ENCODE peak calls at places on chromosomes 1 and 21, in seven cellular contexts. L is K562, Y is transverse colon, N is esophagus squamous epithelium, G is stomach, O is GM12891, E is breast epithelium. A is an unnamed sample.

GRCh38 chr21:44614161-44614631 is 2.3 kb downstream of the KRTAP10-8 start:
- DNase-seq in L (no peak), Y (no peak), N (no peak), G (no peak), O (no peak), E (no peak), A (no peak)

GRCh38 chr1:37161171-37161570 is 126.9 kb upstream of the GRIK3 start:
- DNase-seq in L (no peak), Y (no peak), N (no peak), G (no peak), O (no peak), E (no peak), A (no peak)

GRCh38 chr1:210074904-210075303 is 136.9 kb downstream of the SYT14 start:
- DNase-seq in L (no peak), Y (no peak), N (no peak), G (no peak), O (no peak), E (no peak), A (no peak)

GRCh38 chr1:2209400-2210083 is 15.0 kb upstream of the FAAP20 start:
- DNase-seq in L (no peak), Y (no peak), N (no peak), G (no peak), O (no peak), E (no peak), A (no peak)

GRCh38 chr1:207282049-207282448 is 39.4 kb upstream of the CD55 start:
- DNase-seq in L (no peak), Y (no peak), N (no peak), G (no peak), O (no peak), E (no peak), A (no peak)

GRCh38 chr1:71027991-71028390 is 19.6 kb downstream of the PTGER3 start:
- DNase-seq in L (no peak), Y (no peak), N (no peak), G (no peak), O (no peak), E (no peak), A (no peak)

GRCh38 chr21:34967509-34968289 is 81.4 kb downstream of the RUNX1 start:
- DNase-seq in L (peak), Y (no peak), N (no peak), G (no peak), O (no peak), E (no peak), A (peak)

GRCh38 chr1:219322766-219323165 is 149.1 kb downstream of the LYPLAL1 start:
- DNase-seq in L (no peak), Y (no peak), N (no peak), G (no peak), O (no peak), E (no peak), A (no peak)

GRCh38 chr1:229970714-229971113 is 96.3 kb upstream of the GALNT2 start:
- DNase-seq in L (no peak), Y (no peak), N (no peak), G (no peak), O (no peak), E (no peak), A (no peak)

GRCh38 chr21:31905444-31906400 is 32.9 kb downstream of the HUNK start:
- DNase-seq in L (no peak), Y (no peak), N (no peak), G (no peak), O (no peak), E (no peak), A (no peak)

GRCh38 chr1:70084314-70084915 is 121.0 kb downstream of the LRRC40 start:
- DNase-seq in L (no peak), Y (no peak), N (no peak), G (no peak), O (no peak), E (no peak), A (no peak)

GRCh38 chr1:113534130-113534817 is 144.0 kb downstream of the MAGI3 start:
- DNase-seq in L (no peak), Y (no peak), N (no peak), G (no peak), O (no peak), E (no peak), A (no peak)

GRCh38 chr1:50959303-50959912 is 659 bp downstream of the FAF1 start:
- DNase-seq in L (peak), Y (peak), N (no peak), G (no peak), O (no peak), E (no peak), A (peak)

GRCh38 chr1:201264554-201264953 is 18.8 kb upstream of the PKP1 start:
- DNase-seq in L (no peak), Y (no peak), N (no peak), G (peak), O (no peak), E (no peak), A (no peak)

GRCh38 chr21:38486221-38486620 is 12.1 kb downstream of the ERG start:
- DNase-seq in L (no peak), Y (no peak), N (no peak), G (no peak), O (no peak), E (no peak), A (no peak)

GRCh38 chr1:64826991-64827390 is 82.1 kb downstream of the RAVER2 start:
- DNase-seq in L (no peak), Y (no peak), N (no peak), G (no peak), O (no peak), E (no peak), A (no peak)

GRCh38 chr1:3127738-3128137 is 58.7 kb downstream of the PRDM16 start:
- DNase-seq in L (no peak), Y (no peak), N (no peak), G (no peak), O (no peak), E (no peak), A (no peak)

GRCh38 chr1:43844114-43844513 is 89.5 kb upstream of the ARTN start:
- DNase-seq in L (no peak), Y (peak), N (no peak), G (no peak), O (no peak), E (no peak), A (no peak)

GRCh38 chr1:209618756-209619420 is 33.3 kb downstream of the LAMB3 start:
- DNase-seq in L (no peak), Y (no peak), N (no peak), G (no peak), O (no peak), E (no peak), A (no peak)

GRCh38 chr1:206734499-206735142 is 36.0 kb upstream of the IL19 start:
- DNase-seq in L (peak), Y (peak), N (no peak), G (peak), O (peak), E (no peak), A (peak)

GRCh38 chr1:3313579-3313955 is 140.9 kb upstream of the ARHGEF16 start:
- DNase-seq in L (no peak), Y (peak), N (no peak), G (peak), O (no peak), E (peak), A (no peak)

GRCh38 chr1:224198572-224198971 is 15.5 kb downstream of the DEGS1 start:
- DNase-seq in L (no peak), Y (no peak), N (no peak), G (no peak), O (no peak), E (no peak), A (no peak)

GRCh38 chr1:116228501-116228900 is 117.3 kb downstream of the MAB21L3 start:
- DNase-seq in L (no peak), Y (no peak), N (no peak), G (no peak), O (no peak), E (no peak), A (no peak)

GRCh38 chr1:3518756-3519155 is 64.3 kb downstream of the ARHGEF16 start:
- DNase-seq in L (no peak), Y (no peak), N (no peak), G (no peak), O (no peak), E (no peak), A (no peak)

GRCh38 chr1:9397984-9398526 is 105.4 kb downstream of the SPSB1 start:
- DNase-seq in L (no peak), Y (no peak), N (no peak), G (no peak), O (no peak), E (no peak), A (no peak)

GRCh38 chr1:55331355-55331754 is 116.2 kb upstream of the USP24 start:
- DNase-seq in L (no peak), Y (no peak), N (no peak), G (no peak), O (no peak), E (no peak), A (no peak)

GRCh38 chr1:45510972-45511527 is 10.6 kb downstream of the PRDX1 start:
- DNase-seq in L (no peak), Y (no peak), N (no peak), G (no peak), O (no peak), E (no peak), A (no peak)

GRCh38 chr1:45510036-45510971 is 10.2 kb downstream of the MMACHC start:
- DNase-seq in L (no peak), Y (no peak), N (no peak), G (no peak), O (no peak), E (no peak), A (no peak)

GRCh38 chr1:45507893-45508292 is 7.8 kb downstream of the MMACHC start:
- DNase-seq in L (no peak), Y (no peak), N (no peak), G (no peak), O (no peak), E (no peak), A (no peak)

GRCh38 chr1:45507195-45507594 is 7.1 kb downstream of the MMACHC start:
- DNase-seq in L (no peak), Y (no peak), N (no peak), G (no peak), O (no peak), E (no peak), A (no peak)

GRCh38 chr1:45508295-45509151 is 8.4 kb downstream of the MMACHC start:
- DNase-seq in L (peak), Y (no peak), N (no peak), G (no peak), O (no peak), E (no peak), A (no peak)
- TF ChIP-seq POLR2A in L (peak), Y (no peak), N (no peak), G (no peak), O (peak), E (no peak), A (no peak)

DNA sequence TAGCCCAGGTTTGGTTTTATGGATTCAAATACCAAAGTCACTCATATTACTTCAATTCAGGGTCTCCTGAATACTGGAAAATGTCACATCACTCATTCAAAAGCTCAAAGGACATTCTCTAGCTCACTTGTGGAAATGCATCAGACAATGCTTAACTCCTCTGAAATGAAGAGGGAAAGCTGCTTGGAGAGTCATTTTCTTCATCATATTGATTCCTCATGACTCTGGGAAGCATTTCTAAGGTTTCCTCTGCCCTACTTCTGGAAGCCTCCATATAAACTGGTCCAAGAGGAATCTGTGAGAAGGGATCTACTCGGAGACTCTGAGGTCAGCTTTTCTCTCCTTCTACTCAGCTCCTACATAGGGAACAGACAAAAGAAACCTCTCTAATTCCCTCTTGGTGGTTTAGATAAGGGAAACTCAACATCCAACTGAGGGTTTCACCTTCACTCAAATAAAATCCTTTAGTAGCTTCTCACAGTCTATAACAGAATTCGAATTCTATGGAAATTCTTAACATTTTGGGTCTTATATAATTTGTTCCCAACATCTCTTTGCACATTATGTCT is 36.4 kb upstream of the RBBP5 start:
- DNase-seq in L (no peak), Y (no peak), N (no peak), G (no peak), O (no peak), E (no peak), A (no peak)
- TF ChIP-seq POLR2A in L (no peak), Y (no peak), N (no peak), G (no peak), O (no peak), E (no peak), A (no peak)

GRCh38 chr1:220487297-220487820 is 40.6 kb upstream of the MARK1 start:
- DNase-seq in L (no peak), Y (peak), N (no peak), G (no peak), O (no peak), E (no peak), A (no peak)

GRCh38 chr1:220483700-220484099 is 44.2 kb upstream of the MARK1 start:
- DNase-seq in L (no peak), Y (no peak), N (no peak), G (no peak), O (no peak), E (no peak), A (no peak)

GRCh38 chr1:220485131-220485530 is 42.8 kb upstream of the MARK1 start:
- DNase-seq in L (no peak), Y (no peak), N (no peak), G (no peak), O (no peak), E (no peak), A (no peak)

GRCh38 chr1:220484135-220484534 is 43.8 kb upstream of the MARK1 start:
- DNase-seq in L (no peak), Y (no peak), N (no peak), G (no peak), O (no peak), E (no peak), A (no peak)

GRCh38 chr1:220485791-220486190 is 42.1 kb upstream of the MARK1 start:
- DNase-seq in L (no peak), Y (no peak), N (no peak), G (no peak), O (no peak), E (no peak), A (no peak)
- TF ChIP-seq POLR2A in L (no peak), Y (no peak), N (no peak), G (no peak), O (no peak), E (no peak), A (no peak)

GRCh38 chr1:23867953-23868847 is at the start of gene FUCA1:
- DNase-seq in L (peak), Y (peak), N (peak), G (peak), O (peak), E (peak), A (peak)
- TF ChIP-seq POLR2A in L (peak), Y (peak), N (no peak), G (no peak), O (no peak), E (no peak), A (peak)

DNA sequence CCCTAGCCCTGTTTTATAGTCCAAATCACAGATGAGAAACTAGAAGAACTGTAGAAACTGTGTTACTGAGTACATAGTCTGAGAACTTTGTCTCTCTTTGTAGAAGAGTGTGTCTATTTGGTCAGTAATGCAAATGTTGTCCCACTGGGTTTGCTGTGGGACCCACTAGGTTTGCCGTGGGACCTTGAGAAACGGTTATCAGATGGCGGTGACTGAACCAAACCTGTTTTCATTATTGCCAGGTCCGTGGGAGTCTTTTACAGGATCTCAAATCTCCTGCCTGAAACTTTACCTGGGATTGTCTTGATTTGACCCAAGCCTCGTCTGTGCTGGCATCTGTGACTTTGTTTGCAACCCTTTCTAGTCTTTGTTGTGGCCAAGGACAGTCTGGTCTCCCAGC is 41.5 kb downstream of the PEX14 start:
- DNase-seq in L (no peak), Y (no peak), N (no peak), G (no peak), O (no peak), E (no peak), A (no peak)
- TF ChIP-seq POLR2A in L (no peak), Y (no peak), N (no peak), G (no peak), O (no peak), E (no peak), A (no peak)

DNA sequence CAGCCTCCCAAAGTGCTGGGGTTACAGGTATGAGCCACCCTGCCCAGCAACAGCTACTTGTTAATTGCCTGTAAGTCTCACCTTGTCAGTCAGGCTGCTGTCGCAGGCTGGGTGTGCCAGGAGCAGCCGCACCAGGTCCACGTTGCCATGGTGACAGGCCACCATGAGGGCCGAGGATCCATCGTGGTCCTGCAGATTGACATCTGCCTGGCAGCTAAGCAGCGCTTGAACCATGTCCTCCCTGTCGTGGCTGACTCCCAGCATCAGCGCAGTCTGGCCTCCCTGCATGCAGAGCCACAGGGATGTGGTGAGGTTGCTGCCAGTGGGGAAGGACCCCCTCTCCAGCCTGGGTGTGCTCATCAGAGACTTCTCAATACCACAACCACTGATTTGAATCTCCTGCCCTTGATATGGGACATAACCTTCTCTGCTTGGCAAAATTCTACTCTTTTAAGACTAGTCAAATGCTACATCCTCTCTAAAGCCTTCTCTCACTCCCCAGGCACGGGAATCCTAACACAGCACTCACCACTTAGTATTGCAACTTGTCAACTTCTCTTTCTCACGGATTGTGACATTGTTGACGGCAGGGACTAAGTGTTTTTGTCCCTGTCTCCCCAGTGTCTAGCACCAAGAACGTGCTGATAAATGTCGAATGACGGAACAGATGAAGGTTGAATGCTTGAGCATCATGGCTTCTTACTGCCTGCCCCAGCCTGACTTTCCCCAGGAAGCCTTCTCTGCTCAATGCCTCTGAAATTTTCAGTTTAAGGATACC is 52.9 kb downstream of the L1TD1 start:
- DNase-seq in L (no peak), Y (no peak), N (no peak), G (no peak), O (no peak), E (no peak), A (no peak)
- TF ChIP-seq POLR2A in L (no peak), Y (no peak), N (no peak), G (no peak), O (no peak), E (no peak), A (no peak)

GRCh38 chr1:161314201-161314981 is at the start of gene SDHC:
- DNase-seq in L (peak), Y (peak), N (peak), G (peak), O (peak), E (peak), A (peak)
- TF ChIP-seq POLR2A in L (peak), Y (peak), N (no peak), G (peak), O (peak), E (peak), A (peak)

GRCh38 chr1:204080163-204080903 is 7.4 kb downstream of the SOX13 start:
- DNase-seq in L (peak), Y (peak), N (no peak), G (peak), O (no peak), E (peak), A (no peak)
- TF ChIP-seq POLR2A in L (no peak), Y (no peak), N (no peak), G (no peak), O (no peak), E (no peak), A (no peak)

DNA sequence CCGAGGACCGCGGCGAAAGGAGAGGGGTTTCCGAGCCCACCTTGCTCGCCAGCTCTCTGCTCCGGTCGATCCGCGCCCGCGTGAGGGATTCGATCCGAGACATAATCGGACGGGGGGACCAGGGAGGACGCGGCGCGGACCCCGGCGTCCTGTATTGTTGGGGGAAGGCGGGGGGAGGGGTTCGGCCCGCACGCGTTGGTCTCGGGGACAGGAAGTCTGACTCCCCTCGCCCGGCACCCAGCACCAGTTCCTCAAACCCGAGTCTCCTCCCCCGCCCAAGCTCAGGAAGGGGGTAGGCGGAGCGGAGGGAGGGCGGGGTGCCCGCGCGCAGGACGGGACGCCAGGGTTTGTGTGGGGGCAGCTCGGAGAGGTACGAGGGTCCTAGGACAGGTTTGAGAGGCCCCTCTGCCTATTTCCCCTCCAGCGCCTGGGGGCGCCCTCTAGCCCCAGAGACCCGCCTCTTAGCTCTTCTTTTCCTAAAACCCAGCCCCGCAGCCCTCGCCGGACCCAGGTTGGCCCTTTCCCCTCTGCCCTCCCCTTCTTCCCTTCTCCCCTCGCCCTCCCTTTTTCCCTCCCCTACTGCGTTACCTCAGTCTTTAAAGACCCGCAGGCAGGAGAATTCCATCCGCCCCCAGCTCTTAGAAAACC is at the start of gene ARHGEF2:
- DNase-seq in L (peak), Y (peak), N (peak), G (peak), O (peak), E (peak), A (peak)
- TF ChIP-seq POLR2A in L (peak), Y (peak), N (no peak), G (peak), O (peak), E (peak), A (peak)